ENCODE peak calls at places on chromosomes 4 and X, in ten cellular contexts. One of them, this sample, is unnamed.

GRCh38 chr4:55947254-55947882 is 1.4 kb upstream of the CEP135 start:
- DNase-seq in foreskin fibroblast: peak
- DNase-seq in activated T-cell treated with anti-CD3 and anti-CD28 coated beads, Interleukin-2, amount 50 U/mL, for 1 hour: peak
- DNase-seq in smooth muscle cell of the brain vasculature: peak
- DNase-seq in astrocyte of the hippocampus: no peak
- DNase-seq in endothelial cell: peak
- DNase-seq in tibial artery: no peak
- DNase-seq in EL: peak
- DNase-seq in neural crest cell: no peak
- DNase-seq in T-helper 1 cell: no peak
- DNase-seq in this sample: no peak

GRCh38 chr4:57151481-57151880 is 41.3 kb upstream of the IGFBP7 start:
- DNase-seq in foreskin fibroblast: no peak
- DNase-seq in activated T-cell treated with anti-CD3 and anti-CD28 coated beads, Interleukin-2, amount 50 U/mL, for 1 hour: no peak
- DNase-seq in smooth muscle cell of the brain vasculature: no peak
- DNase-seq in astrocyte of the hippocampus: no peak
- DNase-seq in endothelial cell: no peak
- DNase-seq in tibial artery: no peak
- DNase-seq in EL: no peak
- DNase-seq in neural crest cell: no peak
- DNase-seq in T-helper 1 cell: no peak
- DNase-seq in this sample: no peak

GRCh38 chr4:113749178-113749577 is 12.4 kb downstream of the CAMK2D start:
- DNase-seq in foreskin fibroblast: no peak
- DNase-seq in activated T-cell treated with anti-CD3 and anti-CD28 coated beads, Interleukin-2, amount 50 U/mL, for 1 hour: no peak
- DNase-seq in smooth muscle cell of the brain vasculature: no peak
- DNase-seq in astrocyte of the hippocampus: no peak
- DNase-seq in endothelial cell: no peak
- DNase-seq in tibial artery: no peak
- DNase-seq in EL: no peak
- DNase-seq in neural crest cell: no peak
- DNase-seq in T-helper 1 cell: no peak
- DNase-seq in this sample: no peak

GRCh38 chr4:57344296-57344695 is 234.1 kb upstream of the IGFBP7 start:
- DNase-seq in foreskin fibroblast: no peak
- DNase-seq in activated T-cell treated with anti-CD3 and anti-CD28 coated beads, Interleukin-2, amount 50 U/mL, for 1 hour: no peak
- DNase-seq in smooth muscle cell of the brain vasculature: no peak
- DNase-seq in astrocyte of the hippocampus: no peak
- DNase-seq in endothelial cell: no peak
- DNase-seq in tibial artery: no peak
- DNase-seq in EL: peak
- DNase-seq in neural crest cell: no peak
- DNase-seq in T-helper 1 cell: no peak
- DNase-seq in this sample: no peak

GRCh38 chr4:129804458-129804981 is 708.6 kb downstream of the C4orf33 start:
- DNase-seq in foreskin fibroblast: no peak
- DNase-seq in activated T-cell treated with anti-CD3 and anti-CD28 coated beads, Interleukin-2, amount 50 U/mL, for 1 hour: no peak
- DNase-seq in smooth muscle cell of the brain vasculature: no peak
- DNase-seq in astrocyte of the hippocampus: no peak
- DNase-seq in endothelial cell: no peak
- DNase-seq in tibial artery: no peak
- DNase-seq in EL: no peak
- DNase-seq in neural crest cell: no peak
- DNase-seq in T-helper 1 cell: no peak
- DNase-seq in this sample: no peak

GRCh38 chr4:48831532-48832015 is 686 bp downstream of the OCIAD1 start:
- DNase-seq in foreskin fibroblast: no peak
- DNase-seq in activated T-cell treated with anti-CD3 and anti-CD28 coated beads, Interleukin-2, amount 50 U/mL, for 1 hour: no peak
- DNase-seq in smooth muscle cell of the brain vasculature: no peak
- DNase-seq in astrocyte of the hippocampus: no peak
- DNase-seq in endothelial cell: no peak
- DNase-seq in tibial artery: no peak
- DNase-seq in EL: peak
- DNase-seq in neural crest cell: no peak
- DNase-seq in T-helper 1 cell: no peak
- DNase-seq in this sample: no peak

GRCh38 chr4:48109413-48110263 is 24.4 kb downstream of the TXK start:
- DNase-seq in foreskin fibroblast: peak
- DNase-seq in activated T-cell treated with anti-CD3 and anti-CD28 coated beads, Interleukin-2, amount 50 U/mL, for 1 hour: no peak
- DNase-seq in smooth muscle cell of the brain vasculature: no peak
- DNase-seq in astrocyte of the hippocampus: peak
- DNase-seq in endothelial cell: peak
- DNase-seq in tibial artery: no peak
- DNase-seq in EL: peak
- DNase-seq in neural crest cell: no peak
- DNase-seq in T-helper 1 cell: no peak
- DNase-seq in this sample: no peak

GRCh38 chrX:136765957-136766356 is 14.8 kb downstream of the ARHGEF6 start:
- DNase-seq in foreskin fibroblast: no peak
- DNase-seq in activated T-cell treated with anti-CD3 and anti-CD28 coated beads, Interleukin-2, amount 50 U/mL, for 1 hour: no peak
- DNase-seq in smooth muscle cell of the brain vasculature: no peak
- DNase-seq in astrocyte of the hippocampus: no peak
- DNase-seq in endothelial cell: no peak
- DNase-seq in tibial artery: no peak
- DNase-seq in EL: no peak
- DNase-seq in neural crest cell: no peak
- DNase-seq in T-helper 1 cell: no peak
- DNase-seq in this sample: no peak

GRCh38 chr4:4655011-4655410 is 113.2 kb upstream of the STX18 start:
- DNase-seq in foreskin fibroblast: no peak
- DNase-seq in activated T-cell treated with anti-CD3 and anti-CD28 coated beads, Interleukin-2, amount 50 U/mL, for 1 hour: no peak
- DNase-seq in smooth muscle cell of the brain vasculature: no peak
- DNase-seq in astrocyte of the hippocampus: no peak
- DNase-seq in endothelial cell: no peak
- DNase-seq in tibial artery: no peak
- DNase-seq in EL: no peak
- DNase-seq in neural crest cell: no peak
- DNase-seq in T-helper 1 cell: no peak
- DNase-seq in this sample: no peak

GRCh38 chr4:6437682-6438264 is 34.6 kb downstream of the PPP2R2C start:
- DNase-seq in foreskin fibroblast: no peak
- DNase-seq in activated T-cell treated with anti-CD3 and anti-CD28 coated beads, Interleukin-2, amount 50 U/mL, for 1 hour: no peak
- DNase-seq in smooth muscle cell of the brain vasculature: no peak
- DNase-seq in astrocyte of the hippocampus: no peak
- DNase-seq in endothelial cell: no peak
- DNase-seq in tibial artery: no peak
- DNase-seq in EL: no peak
- DNase-seq in neural crest cell: no peak
- DNase-seq in T-helper 1 cell: no peak
- DNase-seq in this sample: no peak

GRCh38 chr4:8917868-8918783 is 46.5 kb upstream of the HMX1 start:
- DNase-seq in foreskin fibroblast: peak
- DNase-seq in activated T-cell treated with anti-CD3 and anti-CD28 coated beads, Interleukin-2, amount 50 U/mL, for 1 hour: peak
- DNase-seq in smooth muscle cell of the brain vasculature: peak
- DNase-seq in astrocyte of the hippocampus: peak
- DNase-seq in endothelial cell: peak
- DNase-seq in tibial artery: peak
- DNase-seq in EL: peak
- DNase-seq in neural crest cell: peak
- DNase-seq in T-helper 1 cell: no peak
- DNase-seq in this sample: peak

GRCh38 chr4:186676531-186677158 is 47.0 kb downstream of the FAT1 start:
- DNase-seq in foreskin fibroblast: peak
- DNase-seq in activated T-cell treated with anti-CD3 and anti-CD28 coated beads, Interleukin-2, amount 50 U/mL, for 1 hour: no peak
- DNase-seq in smooth muscle cell of the brain vasculature: peak
- DNase-seq in astrocyte of the hippocampus: peak
- DNase-seq in endothelial cell: no peak
- DNase-seq in tibial artery: no peak
- DNase-seq in EL: peak
- DNase-seq in neural crest cell: no peak
- DNase-seq in T-helper 1 cell: no peak
- DNase-seq in this sample: no peak

This sample was measured in NT2/D1.